ENCODE peak calls at places on chromosomes 13 and 19, in six cellular contexts. D is astrocyte of the cerebellum, G is ascending aorta, O is MM.1S, A is fibroblast of the aortic adventitia, K is tibial artery. J is an unnamed sample.

GRCh38 chr19:47494729-47495128 is 10.7 kb upstream of the KPTN start:
- DNase-seq in D (no peak), G (no peak), O (no peak), A (no peak), K (no peak), J (no peak)

GRCh38 chr19:39805120-39805519 is 26.5 kb downstream of the LEUTX start:
- DNase-seq in D (no peak), G (no peak), O (no peak), A (peak; percentile 2), K (no peak), J (no peak)

GRCh38 chr13:103839460-103839859 is 773.2 kb upstream of the SLC10A2 start:
- DNase-seq in D (no peak), G (no peak), O (no peak), A (no peak), K (no peak), J (no peak)

GRCh38 chr13:58051807-58052375 is 420.3 kb downstream of the PCDH17 start:
- DNase-seq in D (no peak), G (no peak), O (no peak), A (no peak), K (no peak), J (no peak)

GRCh38 chr19:46221981-46222610 is 7.4 kb upstream of the IGFL1 start:
- DNase-seq in D (no peak), G (peak; percentile 71), O (no peak), A (peak; percentile 66), K (peak; percentile 82), J (no peak)

GRCh38 chr19:46932346-46932745 is 71.5 kb downstream of the ARHGAP35 start:
- DNase-seq in D (no peak), G (no peak), O (no peak), A (peak; percentile 51), K (no peak), J (no peak)

GRCh38 chr19:11814707-11815050 is 606 bp downstream of the ZNF440 start:
- DNase-seq in D (no peak), G (no peak), O (no peak), A (peak; percentile 47), K (no peak), J (no peak)

GRCh38 chr19:6739884-6740588 is 556 bp downstream of the TRIP10 start:
- DNase-seq in D (no peak), G (no peak), O (peak; percentile 25), A (no peak), K (no peak), J (no peak)

GRCh38 chr13:51934461-51935087 is 72.8 kb downstream of the CCDC70 start:
- DNase-seq in D (no peak), G (no peak), O (no peak), A (no peak), K (no peak), J (no peak)

GRCh38 chr13:69306766-69307165 is 800.9 kb upstream of the ATXN8OS start:
- DNase-seq in D (no peak), G (no peak), O (no peak), A (no peak), K (no peak), J (no peak)

GRCh38 chr13:74017301-74018092 is 116.7 kb downstream of the KLF12 start:
- DNase-seq in D (no peak), G (no peak), O (no peak), A (no peak), K (no peak), J (no peak)

GRCh38 chr19:32358311-32358710 is 12.9 kb downstream of the ZNF507 start:
- DNase-seq in D (no peak), G (no peak), O (no peak), A (no peak), K (no peak), J (no peak)

GRCh38 chr19:18532208-18532890 is 10.5 kb upstream of the ELL start:
- DNase-seq in D (no peak), G (no peak), O (no peak), A (no peak), K (no peak), J (no peak)

GRCh38 chr19:42596391-42597071 is 1.8 kb upstream of the CEACAM8 start:
- DNase-seq in D (no peak), G (no peak), O (no peak), A (peak; percentile 7), K (no peak), J (no peak)

GRCh38 chr19:38710928-38711725 is 33.1 kb downstream of the CAPN12 start:
- DNase-seq in D (no peak), G (no peak), O (no peak), A (no peak), K (no peak), J (no peak)

GRCh38 chr19:16442386-16443276 is 29.1 kb downstream of the EPS15L1 start:
- DNase-seq in D (no peak), G (no peak), O (no peak), A (no peak), K (no peak), J (no peak)

GRCh38 chr19:13441810-13442512 is 64.3 kb downstream of the CACNA1A start:
- DNase-seq in D (peak; percentile 35), G (no peak), O (peak; percentile 49), A (peak; percentile 66), K (no peak), J (no peak)

GRCh38 chr13:73914119-73914518 is 220.1 kb downstream of the KLF12 start:
- DNase-seq in D (no peak), G (peak; percentile 65), O (no peak), A (peak; percentile 62), K (no peak), J (no peak)

GRCh38 chr19:44925114-44925891 is 10.9 kb downstream of the APOC1 start:
- DNase-seq in D (no peak), G (peak; percentile 83), O (no peak), A (peak; percentile 58), K (peak; percentile 83), J (no peak)

GRCh38 chr19:45752639-45753038 is 16.4 kb downstream of the SIX5 start:
- DNase-seq in D (no peak), G (no peak), O (no peak), A (no peak), K (no peak), J (no peak)

GRCh38 chr19:30052122-30053075 is 110.4 kb downstream of the URI1 start:
- DNase-seq in D (no peak), G (peak; percentile 41), O (no peak), A (no peak), K (no peak), J (no peak)

GRCh38 chr19:29520390-29520789 is 5.4 kb upstream of the VSTM2B start:
- DNase-seq in D (no peak), G (no peak), O (no peak), A (no peak), K (no peak), J (no peak)

GRCh38 chr13:108947551-108948030 is 318.2 kb downstream of the MYO16 start:
- DNase-seq in D (no peak), G (no peak), O (no peak), A (peak; percentile 90), K (peak; percentile 70), J (no peak)

GRCh38 chr19:13861392-13861713 is 15.6 kb upstream of the NANOS3 start:
- DNase-seq in D (no peak), G (no peak), O (no peak), A (no peak), K (no peak), J (no peak)

DNA sequence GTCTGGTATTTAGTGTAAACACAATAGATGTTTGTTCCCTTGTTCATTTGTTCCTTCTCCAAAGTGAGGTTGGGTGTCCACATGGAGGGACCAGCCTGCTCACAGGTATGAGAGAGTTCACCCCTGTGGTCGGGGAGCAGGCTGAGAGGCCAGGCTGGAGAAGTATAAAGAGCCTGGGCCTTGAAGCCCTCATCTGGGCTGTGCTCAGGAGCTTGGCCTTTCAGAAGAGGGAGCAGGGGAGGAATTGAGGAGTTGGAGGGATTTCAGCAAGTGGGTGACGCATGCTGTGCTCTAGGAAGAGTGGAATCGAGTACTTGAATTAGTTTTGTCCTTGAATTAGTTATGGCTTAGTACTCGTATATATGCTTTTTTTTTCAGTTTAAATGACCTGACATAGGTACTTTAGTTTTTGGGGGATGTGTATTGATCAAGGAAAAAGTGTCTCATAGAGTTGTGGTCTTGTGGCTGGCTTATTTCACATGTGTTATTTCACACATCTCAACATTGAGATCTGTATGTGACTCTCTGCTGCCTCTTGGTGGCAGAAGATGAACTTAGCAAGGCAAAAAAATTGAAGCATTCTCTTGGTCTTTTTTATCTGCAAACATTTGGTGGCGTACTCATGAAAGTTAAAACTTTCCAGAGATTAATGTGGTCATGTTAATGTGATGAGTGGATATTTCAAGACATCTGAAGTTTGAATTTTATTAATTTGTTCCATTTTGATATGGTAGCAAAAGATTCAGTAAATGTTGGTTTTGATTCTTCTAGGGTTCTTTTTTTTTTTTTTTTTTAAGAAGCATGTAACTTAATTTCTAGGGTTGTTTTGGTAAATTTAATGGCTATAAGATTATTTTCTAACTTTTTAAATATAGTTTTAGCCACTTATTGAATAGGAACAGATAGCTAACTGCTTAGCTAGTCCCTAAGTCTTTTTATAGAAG is 54.3 kb downstream of the SLAIN1 start:
- DNase-seq in D (peak; percentile 20), G (no peak), O (peak; percentile 69), A (peak; percentile 63), K (no peak), J (peak; percentile 45)
- TF ChIP-seq CTCF in D (peak; percentile 83), G (peak; percentile 36), O (peak; percentile 83), A (peak; percentile 86), K (peak; percentile 72), J (peak; percentile 76)

DNA sequence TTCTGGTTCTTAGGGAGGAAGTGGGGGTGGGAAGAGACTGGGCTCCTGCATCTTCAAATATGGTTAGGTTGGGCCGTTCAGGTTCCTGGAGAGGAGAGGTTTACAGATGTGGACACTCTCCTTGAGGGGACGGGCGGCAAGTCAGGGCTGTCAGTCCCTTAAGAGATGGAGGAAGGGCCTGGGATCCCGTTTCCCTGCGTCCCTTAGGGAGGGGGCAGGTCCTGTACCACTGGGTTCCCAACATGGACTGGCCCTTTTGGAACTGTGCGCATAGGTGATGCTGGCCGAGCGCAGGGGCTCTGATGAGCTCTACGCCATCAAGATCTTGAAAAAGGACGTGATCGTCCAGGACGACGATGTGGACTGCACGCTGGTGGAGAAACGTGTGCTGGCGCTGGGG is 10.9 kb upstream of the CACNG7 start:
- DNase-seq in D (no peak), G (no peak), O (no peak), A (no peak), K (no peak), J (no peak)
- H3K4me3 ChIP-seq in D (no peak overlapping the region), G (no peak overlapping the region), O (no peak overlapping the region), A (no peak overlapping the region), K (no peak overlapping the region), J (no peak overlapping the region)

GRCh38 chr19:7843521-7843920 is 13.5 kb downstream of the EVI5L start:
- DNase-seq in D (no peak), G (no peak), O (no peak), A (no peak), K (no peak), J (no peak)

GRCh38 chr19:7844405-7844804 is 14.4 kb downstream of the EVI5L start:
- DNase-seq in D (no peak), G (no peak), O (no peak), A (no peak), K (no peak), J (no peak)

GRCh38 chr19:7840629-7841028 is 10.6 kb downstream of the EVI5L start:
- DNase-seq in D (no peak), G (no peak), O (no peak), A (no peak), K (no peak), J (no peak)

GRCh38 chr19:7841751-7842660 is 12.0 kb downstream of the EVI5L start:
- DNase-seq in D (no peak), G (no peak), O (no peak), A (no peak), K (no peak), J (no peak)

GRCh38 chr19:7842661-7843294 is 12.8 kb downstream of the EVI5L start:
- DNase-seq in D (no peak), G (no peak), O (no peak), A (no peak), K (no peak), J (no peak)
- TF ChIP-seq CTCF in D (no peak), G (no peak), O (no peak), A (no peak), K (no peak), J (no peak)

GRCh38 chr13:66117573-66117972 is 1112.6 kb downstream of the PCDH9 start:
- DNase-seq in D (no peak), G (no peak), O (no peak), A (no peak), K (no peak), J (no peak)
- H3K4me3 ChIP-seq in D (no peak overlapping the region), G (no peak overlapping the region), O (no peak overlapping the region), A (no peak overlapping the region), K (no peak overlapping the region), J (no peak overlapping the region)

J was measured in GM12864.